ENCODE peak calls at places on chromosomes 3 and 15, in six cellular contexts. D is SJSA1; O is CD8-positive, alpha-beta memory T cell; E is K562; Q is lower lobe of right lung; U is heart left ventricle. W is an unnamed sample.

GRCh38 chr15:66622677-66623076 is 56.9 kb upstream of the LCTL start:
- DNase-seq in D (no peak), O (no peak), E (no peak), Q (no peak), U (no peak), W (no peak)

GRCh38 chr3:143081844-143082778 is 37.5 kb upstream of the CHST2 start:
- DNase-seq in D (no peak), O (no peak), E (no peak), Q (no peak), U (no peak), W (no peak)

GRCh38 chr3:194664857-194665256 is 7.1 kb downstream of the LSG1 start:
- DNase-seq in D (no peak), O (no peak), E (no peak), Q (no peak), U (no peak), W (no peak)

GRCh38 chr3:1513662-1514061 is 420.8 kb downstream of the CNTN6 start:
- DNase-seq in D (no peak), O (no peak), E (no peak), Q (no peak), U (no peak), W (no peak)

GRCh38 chr15:82830427-82831173 is 21.2 kb downstream of the WHAMM start:
- DNase-seq in D (no peak), O (no peak), E (no peak), Q (no peak), U (no peak), W (no peak)

GRCh38 chr15:31803388-31803884 is 226.9 kb upstream of the CHRNA7 start:
- DNase-seq in D (no peak), O (no peak), E (no peak), Q (no peak), U (no peak), W (no peak)

GRCh38 chr3:194250104-194251002 is 100.8 kb downstream of the CPN2 start:
- DNase-seq in D (no peak), O (no peak), E (no peak), Q (no peak), U (peak; percentile 93), W (no peak)

GRCh38 chr3:54211097-54211496 is 88.7 kb downstream of the CACNA2D3 start:
- DNase-seq in D (no peak), O (no peak), E (no peak), Q (no peak), U (no peak), W (no peak)

GRCh38 chr3:42061711-42062408 is 29.3 kb upstream of the TRAK1 start:
- DNase-seq in D (peak; percentile 85), O (no peak), E (no peak), Q (peak; percentile 63), U (peak; percentile 92), W (no peak)

GRCh38 chr3:98583766-98584165 is 9.6 kb downstream of the CPOX start:
- DNase-seq in D (no peak), O (no peak), E (peak; percentile 80), Q (no peak), U (no peak), W (no peak)

GRCh38 chr3:47663630-47664240 is 85.1 kb upstream of the CSPG5 start:
- DNase-seq in D (no peak), O (no peak), E (no peak), Q (no peak), U (no peak), W (no peak)

GRCh38 chr15:76756371-76756770 is 148.8 kb downstream of the SCAPER start:
- DNase-seq in D (no peak), O (no peak), E (no peak), Q (no peak), U (no peak), W (no peak)

GRCh38 chr15:62894322-62895085 is 148.0 kb upstream of the TPM1 start:
- DNase-seq in D (no peak), O (no peak), E (no peak), Q (no peak), U (no peak), W (no peak)

GRCh38 chr3:117665311-117665710 is 955.7 kb downstream of the TUSC7 start:
- DNase-seq in D (no peak), O (no peak), E (no peak), Q (peak; percentile 53), U (no peak), W (no peak)

GRCh38 chr15:33374181-33375006 is 63.6 kb downstream of the RYR3 start:
- DNase-seq in D (no peak), O (no peak), E (no peak), Q (no peak), U (no peak), W (no peak)

GRCh38 chr15:57395292-57395691 is 19.0 kb downstream of the CGNL1 start:
- DNase-seq in D (peak; percentile 63), O (no peak), E (no peak), Q (no peak), U (no peak), W (no peak)

GRCh38 chr3:36866358-36866757 is 78.5 kb downstream of the TRANK1 start:
- DNase-seq in D (no peak), O (no peak), E (no peak), Q (no peak), U (no peak), W (no peak)

GRCh38 chr3:42263354-42264346 is 2.3 kb downstream of the CCK start:
- DNase-seq in D (peak; percentile 31), O (no peak), E (no peak), Q (no peak), U (no peak), W (peak; percentile 18)

GRCh38 chr3:131007782-131008181 is 18.8 kb downstream of the ASTE1 start:
- DNase-seq in D (no peak), O (no peak), E (no peak), Q (no peak), U (no peak), W (no peak)

GRCh38 chr15:20294651-20295237 is 246.9 kb downstream of the GOLGA6L6 start:
- DNase-seq in D (no peak), O (no peak), E (no peak), Q (no peak), U (no peak), W (no peak)

GRCh38 chr15:80777836-80778620 is 1.1 kb upstream of the CEMIP start:
- DNase-seq in D (no peak), O (no peak), E (no peak), Q (no peak), U (no peak), W (no peak)

GRCh38 chr3:137105277-137105977 is 147.6 kb downstream of the IL20RB start:
- DNase-seq in D (no peak), O (no peak), E (peak; percentile 17), Q (no peak), U (no peak), W (peak; percentile 72)

GRCh38 chr3:176395269-176395668 is 802.0 kb downstream of the TBL1XR1 start:
- DNase-seq in D (no peak), O (no peak), E (no peak), Q (no peak), U (no peak), W (no peak)

GRCh38 chr3:69806735-69807438 is 67.6 kb downstream of the MITF start:
- DNase-seq in D (peak; percentile 64), O (no peak), E (no peak), Q (no peak), U (no peak), W (no peak)

GRCh38 chr15:98673133-98673532 is 24.8 kb downstream of the IGF1R start:
- DNase-seq in D (no peak), O (no peak), E (no peak), Q (no peak), U (no peak), W (no peak)
- H3K4me1 ChIP-seq in D (peaks cover 55% of the 10 kb centered on the region), O (peaks cover 30% of the 10 kb centered on the region), E (no peaks in the 10 kb centered on the region), Q (peaks cover 60% of the 10 kb centered on the region), U (peaks cover 85% of the 10 kb centered on the region), W (peaks cover 11% of the 10 kb centered on the region)

DNA sequence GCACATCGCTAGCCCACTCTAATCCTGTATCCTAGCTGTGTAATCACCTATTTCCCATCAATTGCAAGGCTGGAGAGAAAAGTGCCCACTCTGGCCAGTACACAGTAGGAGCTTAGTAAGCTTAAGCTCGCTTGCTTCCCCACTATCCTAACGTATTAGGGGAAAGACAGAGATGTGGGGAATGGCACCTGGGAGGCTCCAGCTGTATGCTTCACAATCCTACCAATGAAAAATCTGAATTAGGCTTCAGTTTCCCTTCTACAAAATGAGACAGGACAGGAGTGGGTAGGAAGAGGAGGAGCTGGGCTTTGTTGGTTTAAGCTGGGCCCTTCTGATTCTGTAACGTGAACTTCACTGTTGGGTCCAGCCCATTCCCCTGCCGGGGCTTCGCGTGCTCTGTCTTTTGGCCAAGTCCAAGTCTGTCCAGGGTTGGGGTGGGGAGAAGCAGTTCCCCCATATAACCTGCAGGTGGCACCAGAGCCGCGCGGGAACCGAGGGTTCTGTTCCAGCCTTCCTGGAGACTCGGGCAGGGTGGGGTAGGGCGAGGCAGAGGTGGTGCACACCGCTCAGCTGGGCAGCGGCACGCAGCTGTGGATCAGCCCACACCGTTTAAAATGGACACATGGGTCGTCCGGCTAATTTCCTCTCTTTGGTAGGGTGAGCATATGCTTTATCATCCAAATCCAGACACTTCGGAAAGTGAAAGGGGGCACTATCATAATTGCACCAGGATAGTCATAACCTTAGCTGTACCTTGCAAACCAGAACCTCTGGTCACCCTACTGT is 118.2 kb downstream of the TBC1D2B start:
- DNase-seq in D (peak; percentile 87), O (peak; percentile 63), E (peak; percentile 90), Q (peak; percentile 88), U (peak; percentile 77), W (peak; percentile 60)
- H3K4me3 ChIP-seq in D (no peak overlapping the region), O (no peak overlapping the region), E (no peak overlapping the region), Q (peak overlapping the region; percentile 28), U (no peak overlapping the region), W (no peak overlapping the region)

DNA sequence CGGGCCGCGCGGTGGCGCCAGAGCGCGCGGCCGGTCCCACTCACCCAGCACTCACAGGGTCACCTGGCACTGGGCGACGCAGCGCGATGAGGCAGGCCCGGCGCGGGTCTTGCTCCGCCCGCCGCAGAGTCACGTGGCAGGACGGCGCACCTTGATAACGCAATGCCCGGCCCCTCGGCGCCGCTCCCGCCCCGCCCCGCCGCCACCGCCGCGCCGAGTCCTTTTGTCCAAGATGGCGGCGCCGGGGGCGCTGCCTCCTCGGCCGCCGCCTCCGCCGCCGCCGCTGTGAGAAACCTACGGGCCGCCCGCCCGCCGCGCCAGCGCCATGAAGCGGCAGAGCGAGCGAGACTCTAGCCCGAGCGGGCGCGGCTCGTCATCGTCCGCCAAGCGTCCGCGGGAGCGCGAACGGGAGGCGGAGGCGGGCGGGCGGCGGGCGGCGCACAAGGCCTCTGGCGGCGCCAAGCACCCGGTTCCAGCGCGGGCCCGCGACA is at the start of gene RBM15B:
- DNase-seq in D (peak; percentile 96), O (peak; percentile 97), E (peak; percentile 79), Q (peak; percentile 99), U (peak; percentile 99), W (no peak)
- H3K36me3 ChIP-seq in D (peaks cover 96% of the 10 kb centered on the region), O (peaks cover 50% of the 10 kb centered on the region), E (peaks cover 76% of the 10 kb centered on the region), Q (peaks cover 74% of the 10 kb centered on the region), U (peaks cover 69% of the 10 kb centered on the region), W (peaks cover 43% of the 10 kb centered on the region)

GRCh38 chr15:98728811-98729160 is 80.4 kb downstream of the IGF1R start:
- DNase-seq in D (no peak), O (no peak), E (no peak), Q (no peak), U (no peak), W (no peak)
- H3K4me1 ChIP-seq in D (peaks cover 53% of the 10 kb centered on the region), O (peaks cover 5% of the 10 kb centered on the region), E (no peaks in the 10 kb centered on the region), Q (peaks cover 19% of the 10 kb centered on the region), U (peaks cover 87% of the 10 kb centered on the region), W (peaks cover 20% of the 10 kb centered on the region)

GRCh38 chr3:155158361-155159037 is 78.4 kb downstream of the MME start:
- DNase-seq in D (no peak), O (no peak), E (no peak), Q (no peak), U (no peak), W (no peak)
- H3K4me3 ChIP-seq in D (no peak overlapping the region), O (no peak overlapping the region), E (no peak overlapping the region), Q (no peak overlapping the region), U (no peak overlapping the region), W (no peak overlapping the region)

W was measured in iPS DF 6.9.